ENCODE peak calls at places on chromosomes 4 and X, in four cellular contexts. B, M, J and K are unnamed samples.
A peak's percentile ranks its signal among the peaks of the same experiment; 100 is the strongest.

GRCh38 chrX:129934952-129935351 is 29.0 kb downstream of the UTP14A start:
- DNase-seq in B (no peak), M (no peak), J (no peak), K (no peak)

GRCh38 chrX:19728083-19728648 is 159.2 kb downstream of the SH3KBP1 start:
- DNase-seq in M (no peak), J (no peak), B (no peak), K (no peak)

GRCh38 chr4:41281038-41281634 is 24.4 kb downstream of the UCHL1 start:
- DNase-seq in B (peak; percentile 82), M (peak; percentile 48), J (no peak), K (peak; percentile 72)

GRCh38 chr4:85474818-85475630 is at the start of gene ARHGAP24:
- DNase-seq in J (peak; percentile 73), M (peak; percentile 51), B (peak; percentile 70), K (peak; percentile 11)

GRCh38 chrX:447052-447451 is 60.3 kb upstream of the PPP2R3B start:
- DNase-seq in J (no peak), B (no peak), M (no peak), K (no peak)

GRCh38 chr4:4868506-4869379 is 9.3 kb downstream of the MSX1 start:
- DNase-seq in M (no peak), J (no peak), B (no peak), K (no peak)

GRCh38 chr4:156598138-156598681 is 373.4 kb downstream of the PDGFC start:
- DNase-seq in M (no peak), J (peak; percentile 3), B (no peak), K (no peak)

GRCh38 chrX:17415242-17415815 is 40.3 kb downstream of the NHS start:
- DNase-seq in M (no peak), B (no peak), J (no peak), K (no peak)

GRCh38 chr4:150986085-150986484 is 29.0 kb downstream of the LRBA start:
- DNase-seq in B (no peak), J (no peak), M (no peak), K (no peak)

GRCh38 chr4:155667538-155668511 is 1.2 kb downstream of the GUCY1A1 start:
- DNase-seq in B (no peak), M (no peak), J (no peak), K (no peak)

GRCh38 chr4:107894138-107894603 is 37.2 kb upstream of the CYP2U1 start:
- DNase-seq in M (no peak), B (no peak), J (no peak), K (no peak)

GRCh38 chr4:138190452-138190858 is 51.7 kb downstream of the SLC7A11 start:
- DNase-seq in J (no peak), M (peak; percentile 66), B (no peak), K (no peak)

GRCh38 chr4:140085924-140086323 is 68.1 kb downstream of the MAML3 start:
- DNase-seq in M (no peak), J (no peak), B (no peak), K (no peak)

GRCh38 chrX:107734646-107735045 is 40.9 kb downstream of the TSC22D3 start:
- DNase-seq in B (no peak), M (no peak), J (no peak), K (no peak)

GRCh38 chr4:118969359-118969758 is 80.7 kb downstream of the SYNPO2 start:
- DNase-seq in M (no peak), J (no peak), B (peak; percentile 32), K (no peak)

GRCh38 chrX:50827996-50828395 is 14.0 kb upstream of the SHROOM4 start:
- DNase-seq in B (peak; percentile 27), M (no peak), J (no peak), K (no peak)

GRCh38 chrX:82658492-82658891 is 849.6 kb upstream of the POU3F4 start:
- DNase-seq in M (no peak), B (no peak), J (no peak), K (no peak)

GRCh38 chr4:185566972-185567749 is 31.9 kb upstream of the PDLIM3 start:
- DNase-seq in M (no peak), B (no peak), J (no peak), K (no peak)

GRCh38 chrX:80876877-80877276 is 67.2 kb upstream of the BRWD3 start:
- DNase-seq in B (peak; percentile 13), M (peak; percentile 1), J (no peak), K (no peak)

GRCh38 chr4:16537926-16538325 is 311.7 kb upstream of the TAPT1 start:
- DNase-seq in J (no peak), M (no peak), B (no peak), K (no peak)

GRCh38 chrX:18426004-18426320 is 554 bp downstream of the CDKL5 start:
- DNase-seq in B (no peak), M (no peak), J (no peak), K (no peak)

GRCh38 chr4:39302901-39303300 is 63.3 kb downstream of the RFC1 start:
- DNase-seq in M (no peak), B (no peak), J (no peak), K (no peak)

GRCh38 chrX:24215282-24215681 is 65.8 kb downstream of the ZFX start:
- DNase-seq in J (no peak), B (no peak), M (no peak), K (no peak)

GRCh38 chrX:40179333-40179732 is 81.6 kb upstream of the BCOR start:
- DNase-seq in J (no peak), B (no peak), M (no peak), K (no peak)

GRCh38 chr4:155433636-155434360 is 57.0 kb upstream of the MAP9 start:
- DNase-seq in B (no peak), J (no peak), M (no peak), K (no peak)

GRCh38 chr4:91961504-91961903 is 342.3 kb upstream of the GRID2 start:
- DNase-seq in M (no peak), B (no peak), J (no peak), K (no peak)
- TF ChIP-seq EGR1 in M (no peak), B (no peak), J (no peak), K (no peak)

DNA sequence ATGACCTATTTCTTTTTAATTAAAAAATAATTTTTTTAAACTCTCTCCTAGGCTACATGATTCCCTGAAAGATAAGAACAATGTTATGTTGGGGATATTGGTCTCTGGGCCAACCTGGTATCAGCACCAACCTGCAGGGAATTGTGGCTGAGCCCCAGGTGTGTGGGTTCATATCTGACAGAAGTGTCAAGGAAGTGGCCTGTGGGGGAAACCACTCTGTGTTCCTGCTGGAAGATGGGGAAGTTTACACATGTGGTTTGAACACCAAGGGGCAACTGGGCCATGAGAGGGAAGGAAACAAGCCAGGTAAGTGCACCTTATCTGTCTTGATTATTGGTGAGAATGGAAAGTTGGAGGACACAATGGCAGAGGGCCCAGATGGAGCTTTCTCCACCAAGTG is 13.5 kb downstream of the HERC3 start:
- DNase-seq in M (no peak), J (no peak), B (no peak), K (no peak)
- TF ChIP-seq EGR1 in M (no peak), J (no peak), B (no peak), K (no peak)

GRCh38 chr4:79217043-79217442 is 108.8 kb downstream of the NAA11 start:
- DNase-seq in M (no peak), J (peak; percentile 19), B (no peak), K (no peak)
- TF ChIP-seq EGR1 in M (no peak), J (no peak), B (no peak), K (no peak)

GRCh38 chrX:68834371-68835103 is 5.7 kb downstream of the EFNB1 start:
- DNase-seq in M (no peak), B (no peak), J (no peak), K (no peak)

GRCh38 chrX:68837119-68837518 is 8.3 kb downstream of the EFNB1 start:
- DNase-seq in J (no peak), M (no peak), B (no peak), K (no peak)

GRCh38 chrX:68833855-68834331 is 5.1 kb downstream of the EFNB1 start:
- DNase-seq in M (no peak), J (no peak), B (no peak), K (no peak)

GRCh38 chrX:68835104-68835442 is 6.3 kb downstream of the EFNB1 start:
- DNase-seq in B (no peak), M (no peak), J (no peak), K (no peak)

DNA sequence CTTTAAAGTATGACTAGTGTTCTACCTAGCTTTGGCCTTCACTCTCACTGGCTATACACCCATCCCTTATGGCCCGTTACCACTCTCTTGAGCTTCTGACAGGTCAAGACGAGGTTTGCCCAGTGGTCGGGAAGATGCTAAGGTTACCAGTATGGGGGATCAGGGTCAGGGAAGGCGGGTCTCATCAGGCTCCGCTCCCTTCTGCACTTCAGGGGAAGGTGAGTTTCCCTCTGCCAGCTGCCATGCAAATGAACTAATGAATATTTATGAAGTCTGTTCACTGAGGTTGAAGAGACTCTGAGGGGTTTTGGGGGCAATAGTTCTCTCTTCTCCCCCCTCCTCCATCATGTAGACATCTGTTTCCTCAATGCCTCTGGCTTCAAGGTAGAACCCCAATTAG is 6.6 kb downstream of the EFNB1 start:
- DNase-seq in B (no peak), J (no peak), M (no peak), K (no peak)
- TF ChIP-seq EGR1 in B (no peak), J (no peak), M (no peak), K (no peak)

GRCh38 chrX:74371399-74371798 is 49.9 kb upstream of the SLC16A2 start:
- DNase-seq in B (no peak), M (no peak), J (no peak), K (no peak)

GRCh38 chrX:74370482-74370881 is 50.8 kb upstream of the SLC16A2 start:
- DNase-seq in B (no peak), J (no peak), M (no peak), K (no peak)

GRCh38 chrX:74371823-74372222 is 49.5 kb upstream of the SLC16A2 start:
- DNase-seq in B (no peak), J (no peak), M (no peak), K (no peak)

GRCh38 chrX:74369666-74370065 is 51.6 kb upstream of the SLC16A2 start:
- DNase-seq in J (no peak), M (no peak), B (no peak), K (no peak)

DNA sequence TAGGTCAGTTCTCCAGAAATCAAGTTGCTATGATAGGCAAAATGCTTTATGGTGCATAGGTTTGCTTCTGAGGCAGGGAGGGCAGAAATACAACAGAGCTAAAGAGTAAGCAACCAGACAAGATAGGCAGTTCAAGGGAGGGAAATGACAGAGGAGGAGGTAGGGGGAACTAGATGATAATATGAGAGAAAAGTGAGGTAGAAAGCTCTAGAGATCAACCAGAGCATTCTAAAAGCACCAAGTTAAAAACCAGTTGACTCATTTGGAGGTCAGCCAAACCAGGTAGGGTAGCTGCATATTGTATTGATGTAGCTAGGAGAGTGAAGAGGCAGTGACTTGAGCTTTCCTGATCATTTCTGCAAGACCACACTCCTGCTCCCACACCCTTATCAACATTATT is 49.0 kb upstream of the SLC16A2 start:
- DNase-seq in M (no peak), J (no peak), B (no peak), K (no peak)
- TF ChIP-seq EGR1 in M (no peak), J (no peak), B (no peak), K (no peak)

GRCh38 chr4:177155454-177155853 is 154.2 kb upstream of the NEIL3 start:
- DNase-seq in B (no peak), M (no peak), J (no peak), K (no peak)
- TF ChIP-seq EGR1 in B (no peak), M (no peak), J (no peak), K (no peak)

GRCh38 chr4:10157478-10158354 is 41.1 kb upstream of the WDR1 start:
- DNase-seq in J (peak; percentile 39), M (peak; percentile 9), B (peak; percentile 73), K (peak; percentile 79)
- TF ChIP-seq EGR1 in J (no peak), M (no peak), B (no peak), K (no peak)